ENCODE peak calls at places on chromosomes 3 and 15, in nine cellular contexts. P, E, Z, K, S, N, A, O and G are unnamed samples.
A peak's percentile ranks its signal among the peaks of the same experiment; 100 is the strongest.

GRCh38 chr15:33211409-33211808 is 16.9 kb upstream of the FMN1 start:
- DNase-seq in P (no peak), E (no peak), Z (no peak), K (peak; percentile 52), S (peak; percentile 31), N (no peak), A (no peak), O (no peak), G (no peak)

GRCh38 chr15:39583586-39584265 is 2.8 kb downstream of the THBS1 start:
- DNase-seq in P (no peak), E (peak; percentile 81), Z (no peak), K (peak; percentile 60), S (peak; percentile 71), N (no peak), A (peak; percentile 65), O (peak; percentile 63), G (peak; percentile 95)

GRCh38 chr3:98333989-98334606 is 19.6 kb upstream of the OR5K4 start:
- DNase-seq in P (no peak), E (no peak), Z (no peak), K (peak; percentile 61), S (peak; percentile 70), N (no peak), A (no peak), O (no peak), G (peak; percentile 5)

GRCh38 chr15:60026555-60026954 is 22.4 kb downstream of the FOXB1 start:
- DNase-seq in P (no peak), E (no peak), Z (no peak), K (no peak), S (no peak), N (no peak), A (peak; percentile 21), O (no peak), G (no peak)

GRCh38 chr3:11168406-11168805 is 14.1 kb downstream of the HRH1 start:
- DNase-seq in P (no peak), E (no peak), Z (no peak), K (no peak), S (no peak), N (no peak), A (no peak), O (no peak), G (no peak)

GRCh38 chr15:64842099-64842940 is 605 bp downstream of the PLEKHO2 start:
- DNase-seq in P (no peak), E (no peak), Z (no peak), K (peak; percentile 46), S (peak; percentile 39), N (peak; percentile 38), A (peak; percentile 54), O (no peak), G (no peak)

GRCh38 chr3:20064796-20065564 is 24.7 kb downstream of the KAT2B start:
- DNase-seq in P (no peak), E (no peak), Z (no peak), K (no peak), S (no peak), N (no peak), A (no peak), O (no peak), G (no peak)

GRCh38 chr3:38662544-38662943 is 13.1 kb upstream of the SCN5A start:
- DNase-seq in P (no peak), E (no peak), Z (no peak), K (peak; percentile 52), S (peak; percentile 68), N (no peak), A (peak; percentile 45), O (no peak), G (peak; percentile 28)

GRCh38 chr3:62214850-62215249 is 158.5 kb downstream of the FEZF2 start:
- DNase-seq in P (no peak), E (no peak), Z (no peak), K (no peak), S (no peak), N (no peak), A (no peak), O (no peak), G (no peak)

GRCh38 chr3:153000325-153000724 is 161.7 kb upstream of the RAP2B start:
- DNase-seq in P (no peak), E (no peak), Z (no peak), K (no peak), S (no peak), N (no peak), A (no peak), O (no peak), G (no peak)

GRCh38 chr15:45468294-45468693 is 54.3 kb downstream of the SLC30A4 start:
- DNase-seq in P (no peak), E (no peak), Z (no peak), K (no peak), S (no peak), N (no peak), A (no peak), O (no peak), G (no peak)

GRCh38 chr15:77527164-77527778 is 105.4 kb downstream of the LINGO1 start:
- DNase-seq in P (no peak), E (no peak), Z (no peak), K (no peak), S (peak; percentile 86), N (peak; percentile 49), A (peak; percentile 37), O (no peak), G (no peak)

GRCh38 chr3:97102641-97103040 is 288.2 kb downstream of the EPHA6 start:
- DNase-seq in P (no peak), E (no peak), Z (no peak), K (no peak), S (no peak), N (no peak), A (no peak), O (no peak), G (no peak)

GRCh38 chr3:160754371-160754854 is 1.6 kb upstream of the PPM1L start:
- DNase-seq in P (no peak), E (no peak), Z (peak; percentile 50), K (peak; percentile 59), S (peak; percentile 69), N (peak; percentile 41), A (peak; percentile 52), O (no peak), G (peak; percentile 52)

GRCh38 chr3:24521306-24522154 is 26.9 kb upstream of the THRB start:
- DNase-seq in P (no peak), E (no peak), Z (peak; percentile 64), K (peak; percentile 37), S (peak; percentile 58), N (peak; percentile 51), A (peak; percentile 25), O (no peak), G (no peak)

GRCh38 chr3:85360742-85361387 is 402.1 kb downstream of the CADM2 start:
- DNase-seq in P (no peak), E (peak; percentile 24), Z (no peak), K (peak; percentile 1), S (peak; percentile 77), N (no peak), A (no peak), O (no peak), G (no peak)

GRCh38 chr3:139793408-139793807 is 115.6 kb upstream of the NMNAT3 start:
- DNase-seq in P (no peak), E (no peak), Z (no peak), K (no peak), S (no peak), N (no peak), A (no peak), O (no peak), G (no peak)

GRCh38 chr15:77023576-77024272 is 28.8 kb downstream of the PSTPIP1 start:
- DNase-seq in P (no peak), E (no peak), Z (peak; percentile 40), K (no peak), S (no peak), N (peak; percentile 10), A (no peak), O (no peak), G (no peak)

GRCh38 chr3:187678869-187679268 is 8.7 kb upstream of the SST start:
- DNase-seq in P (no peak), E (no peak), Z (no peak), K (peak; percentile 74), S (peak; percentile 88), N (peak; percentile 51), A (peak; percentile 75), O (peak; percentile 53), G (peak; percentile 66)
- TF ChIP-seq CTCF in P (peak; percentile 65), E (peak; percentile 78), Z (peak; percentile 50), K (peak; percentile 75), S (peak; percentile 92), N (no peak), A (peak; percentile 76), O (peak; percentile 79), G (peak; percentile 81)

GRCh38 chr15:57706405-57707209 is at the start of gene POLR2M:
- DNase-seq in P (peak; percentile 88), E (peak; percentile 91), Z (peak; percentile 95), K (peak; percentile 100), S (peak; percentile 99), N (peak; percentile 97), A (peak; percentile 99), O (peak; percentile 96), G (peak; percentile 98)
- TF ChIP-seq CTCF in P (no peak), E (no peak), Z (no peak), K (no peak), S (no peak), N (no peak), A (no peak), O (no peak), G (no peak)

DNA sequence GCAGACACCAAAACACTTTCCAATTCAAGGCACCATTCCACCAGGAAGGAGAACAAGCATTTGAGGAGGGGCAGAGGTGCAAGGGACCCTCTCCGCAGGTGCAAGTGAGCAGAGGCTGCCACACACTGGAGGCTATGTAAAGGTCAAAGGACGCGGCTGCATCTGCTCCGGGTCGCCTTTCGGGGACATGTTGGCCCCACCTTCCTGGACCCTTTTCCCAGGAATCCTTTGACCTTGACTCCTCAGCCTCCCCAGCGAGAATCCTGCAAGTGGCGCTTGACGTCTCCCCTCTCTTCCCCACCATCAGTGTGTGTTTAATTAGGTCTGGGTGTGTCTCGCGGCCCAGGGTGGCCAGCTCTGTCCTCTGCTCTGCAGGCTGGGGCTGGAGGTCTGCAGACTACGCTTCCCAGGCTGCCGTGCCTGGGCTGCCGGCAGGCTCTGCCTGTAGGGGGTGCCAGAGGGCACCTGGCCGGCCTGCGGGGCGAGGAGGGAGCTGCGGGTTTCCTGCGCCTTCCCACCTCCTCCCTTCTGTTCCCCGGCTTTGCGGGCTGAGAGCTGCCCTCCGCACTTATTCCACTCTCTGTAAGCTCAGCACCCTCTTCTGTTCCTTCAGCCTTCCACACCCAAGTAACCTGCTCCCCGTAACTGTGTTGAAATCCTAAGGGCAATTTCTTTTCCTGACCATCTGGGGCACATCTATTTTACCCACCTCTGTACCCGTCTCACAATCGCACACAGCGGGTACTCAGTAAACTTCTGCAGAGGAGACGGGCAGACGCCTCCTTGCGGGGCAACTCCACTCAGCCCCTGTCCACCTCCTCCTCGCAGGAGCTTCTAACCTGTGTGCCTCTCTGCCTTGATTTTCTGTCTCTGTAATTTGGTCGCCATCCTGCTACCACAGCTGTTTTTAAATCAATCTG is 129.8 kb downstream of the NSMCE3 start:
- DNase-seq in P (peak; percentile 56), E (no peak), Z (peak; percentile 48), K (peak; percentile 28), S (peak; percentile 63), N (no peak), A (peak; percentile 17), O (no peak), G (no peak)
- TF ChIP-seq CTCF in P (peak; percentile 97), E (peak; percentile 79), Z (peak; percentile 34), K (peak; percentile 70), S (peak; percentile 93), N (no peak), A (peak; percentile 85), O (peak; percentile 84), G (peak; percentile 85)

GRCh38 chr3:55622116-55622515 is 135.0 kb upstream of the WNT5A start:
- DNase-seq in P (no peak), E (no peak), Z (no peak), K (peak; percentile 40), S (peak; percentile 59), N (no peak), A (no peak), O (no peak), G (peak; percentile 33)
- TF ChIP-seq CTCF in P (no peak), E (peak; percentile 60), Z (no peak), K (no peak), S (no peak), N (no peak), A (no peak), O (no peak), G (no peak)